ENCODE peak calls at places on chromosomes 4 and X, in eight cellular contexts. W is PC-9; M is PC-3; C is activated CD8-positive, alpha-beta T cell treated with anti-CD3 and anti-CD28 coated beads for 36 hours; F is IMR-90; A is kidney; H is fibroblast of mammary gland; D is fibroblast of pulmonary artery. E is an unnamed sample.
A peak's percentile ranks its signal among the peaks of the same experiment; 100 is the strongest.

GRCh38 chr4:85459736-85460135 is 15.2 kb upstream of the ARHGAP24 start:
- DNase-seq in A (no peak), D (no peak), C (no peak), M (no peak), F (no peak), H (no peak), W (no peak), E (no peak)

GRCh38 chr4:159191989-159192388 is 89.1 kb downstream of the RAPGEF2 start:
- DNase-seq in F (peak; percentile 85), H (peak; percentile 83), A (no peak), W (peak; percentile 49), D (peak; percentile 69), C (no peak), M (peak; percentile 81), E (no peak)

GRCh38 chrX:134374294-134374693 is 85.7 kb upstream of the HPRT1 start:
- DNase-seq in C (no peak), F (no peak), A (no peak), D (no peak), H (peak; percentile 7), M (peak; percentile 36), W (no peak), E (no peak)

GRCh38 chr4:103137446-103137827 is 37.8 kb upstream of the BDH2 start:
- DNase-seq in A (no peak), M (peak; percentile 80), D (peak; percentile 16), W (peak; percentile 87), C (no peak), H (peak; percentile 14), F (peak; percentile 32), E (no peak)

GRCh38 chr4:77579406-77580076 is 26.1 kb upstream of the CXCL13 start:
- DNase-seq in W (peak; percentile 88), M (peak; percentile 83), A (no peak), D (peak; percentile 74), F (peak; percentile 78), H (peak; percentile 86), C (no peak), E (no peak)

GRCh38 chr4:119652978-119653377 is 24.4 kb upstream of the PDE5A start:
- DNase-seq in D (peak; percentile 14), M (peak; percentile 45), F (peak; percentile 93), H (peak; percentile 47), W (no peak), A (no peak), C (no peak), E (no peak)

GRCh38 chr4:183721207-183722081 is 62.4 kb downstream of the TRAPPC11 start:
- DNase-seq in M (no peak), C (peak; percentile 68), W (no peak), F (peak; percentile 41), D (peak; percentile 54), A (peak; percentile 85), H (peak; percentile 63), E (peak; percentile 23)

GRCh38 chr4:73446336-73446938 is 10.4 kb downstream of the AFP start:
- DNase-seq in M (peak; percentile 83), W (peak; percentile 40), F (peak; percentile 63), A (no peak), D (peak; percentile 63), C (peak; percentile 13), H (peak; percentile 70), E (no peak)

GRCh38 chr4:124178449-124179021 is 534.0 kb downstream of the ANKRD50 start:
- DNase-seq in W (peak; percentile 41), F (peak; percentile 58), C (no peak), A (no peak), H (peak; percentile 70), D (peak; percentile 39), M (peak; percentile 49), E (no peak)

GRCh38 chrX:72540318-72540717 is 32.3 kb downstream of the HDAC8 start:
- DNase-seq in H (peak; percentile 59), C (no peak), F (peak; percentile 58), A (no peak), D (peak; percentile 49), M (peak; percentile 44), W (no peak), E (no peak)
- TF ChIP-seq CTCF in H (peak; percentile 34), C (peak; percentile 24), F (peak; percentile 46), A (peak; percentile 21), D (peak; percentile 31), M (peak; percentile 56), W (peak; percentile 44), E (no peak)

GRCh38 chrX:153491351-153492152 is 3.2 kb upstream of the BGN start:
- DNase-seq in H (no peak), C (no peak), A (no peak), W (no peak), M (no peak), F (no peak), D (no peak), E (peak; percentile 28)
- TF ChIP-seq CTCF in H (no peak), C (no peak), A (no peak), W (no peak), M (no peak), F (no peak), D (no peak), E (no peak)

GRCh38 chr4:93199492-93199891 is 629.1 kb upstream of the ATOH1 start:
- DNase-seq in F (peak; percentile 29), D (peak; percentile 66), W (no peak), M (peak; percentile 61), C (no peak), A (no peak), H (peak; percentile 36), E (peak; percentile 9)
- TF ChIP-seq CTCF in F (peak; percentile 55), D (peak; percentile 60), W (peak; percentile 55), M (peak; percentile 62), C (no peak), A (peak; percentile 32), H (peak; percentile 49), E (peak; percentile 55)

GRCh38 chrX:25721564-25721963 is 416.6 kb upstream of the MAGEB18 start:
- DNase-seq in A (no peak), H (peak; percentile 0), W (no peak), D (peak; percentile 35), M (peak; percentile 3), C (no peak), F (no peak), E (no peak)
- TF ChIP-seq CTCF in A (peak; percentile 9), H (peak; percentile 22), W (peak; percentile 55), D (peak; percentile 44), M (no peak), C (peak; percentile 15), F (peak; percentile 27), E (peak; percentile 39)

DNA sequence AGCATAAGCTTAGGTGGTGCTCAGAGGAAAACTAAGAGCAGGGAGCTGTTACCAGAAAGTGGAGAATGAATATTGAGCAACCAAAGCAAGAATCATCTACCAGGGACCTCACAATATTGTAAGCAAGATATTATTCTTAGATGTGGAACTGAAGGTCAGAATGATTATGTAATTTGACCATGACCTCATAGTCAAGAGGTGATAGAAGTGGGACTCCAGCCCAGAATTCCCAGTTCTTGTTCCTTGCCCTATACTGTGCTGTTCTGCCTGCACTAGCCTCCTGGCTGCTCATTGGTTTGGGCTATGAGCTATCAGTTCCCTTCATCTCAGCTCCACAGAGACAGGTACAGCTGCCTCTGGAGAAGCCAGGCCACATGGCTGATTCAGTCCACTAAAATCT is 229.4 kb downstream of the LDB2 start:
- DNase-seq in H (peak; percentile 74), A (no peak), F (peak; percentile 45), C (no peak), M (no peak), W (no peak), D (peak; percentile 64), E (no peak)
- TF ChIP-seq CTCF in H (no peak), A (no peak), F (no peak), C (no peak), M (no peak), W (no peak), D (no peak), E (no peak)

GRCh38 chrX:34341258-34341657 is 209.1 kb upstream of the FAM47A start:
- DNase-seq in M (peak; percentile 6), C (no peak), A (no peak), F (no peak), D (peak; percentile 3), W (no peak), H (no peak), E (no peak)

GRCh38 chrX:34338046-34338445 is 205.9 kb upstream of the FAM47A start:
- DNase-seq in W (no peak), F (no peak), C (no peak), M (no peak), A (no peak), D (no peak), H (no peak), E (no peak)

GRCh38 chrX:34341814-34342213 is 209.7 kb upstream of the FAM47A start:
- DNase-seq in M (no peak), H (no peak), W (no peak), A (no peak), C (no peak), D (no peak), F (no peak), E (peak; percentile 7)

DNA sequence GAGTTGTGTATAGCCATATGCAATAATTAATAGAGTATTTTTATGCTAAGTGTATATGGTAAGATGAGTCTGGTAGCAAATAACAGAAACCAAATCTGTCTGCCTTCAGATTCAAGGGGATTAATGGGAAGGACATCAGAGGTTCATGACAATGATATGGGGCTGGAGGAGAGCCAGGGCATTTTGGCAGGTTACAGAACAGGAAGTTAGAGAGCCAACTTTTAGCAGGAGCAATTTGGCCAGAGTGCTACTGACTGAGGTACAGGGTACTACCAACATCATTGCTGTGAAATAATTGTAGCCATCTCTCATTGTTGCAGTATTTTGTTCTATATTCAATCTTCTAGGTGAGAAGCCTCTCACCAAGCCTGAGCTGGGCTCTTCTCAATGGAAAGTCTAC is 210.9 kb upstream of the FAM47A start:
- DNase-seq in C (no peak), F (no peak), A (no peak), M (no peak), D (no peak), W (no peak), H (no peak), E (no peak)
- TF ChIP-seq CTCF in C (no peak), F (no peak), A (no peak), M (no peak), D (no peak), W (no peak), H (no peak), E (no peak)

DNA sequence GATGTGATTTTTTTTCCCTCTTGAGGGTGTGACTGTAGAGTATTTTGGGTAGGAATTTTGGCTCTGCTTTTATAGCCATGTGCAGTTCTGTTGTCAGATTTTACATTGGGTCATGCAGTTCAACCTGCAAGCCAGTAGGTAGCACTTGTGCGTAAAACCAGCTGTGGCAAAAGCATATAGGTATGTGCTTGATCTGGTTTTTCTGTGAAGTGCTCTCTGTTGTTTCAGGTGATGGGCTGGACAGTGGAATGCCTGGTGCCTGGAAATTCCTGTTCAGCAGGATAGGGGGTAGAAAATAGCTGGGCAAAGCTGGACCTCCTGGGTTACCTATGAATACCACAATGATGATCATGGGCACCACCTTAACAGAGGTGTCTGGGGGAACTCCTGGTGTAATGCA is 584.2 kb upstream of the PCDH10 start:
- DNase-seq in C (no peak), W (peak; percentile 39), M (peak; percentile 24), D (peak; percentile 2), A (no peak), H (no peak), F (no peak), E (no peak)
- TF ChIP-seq CTCF in C (no peak), W (peak; percentile 29), M (peak; percentile 36), D (no peak), A (no peak), H (no peak), F (no peak), E (no peak)

GRCh38 chr4:147513952-147514351 is 33.1 kb downstream of the EDNRA start:
- DNase-seq in D (no peak), W (no peak), F (no peak), C (no peak), H (no peak), A (no peak), M (no peak), E (no peak)
- TF ChIP-seq CTCF in D (peak; percentile 10), W (peak; percentile 16), F (peak; percentile 14), C (no peak), H (peak; percentile 9), A (no peak), M (peak; percentile 11), E (no peak)

GRCh38 chrX:137550561-137551305 is 15.2 kb upstream of the ZIC3 start:
- DNase-seq in F (no peak), A (no peak), D (no peak), C (no peak), W (no peak), M (no peak), H (no peak), E (no peak)
- TF ChIP-seq CTCF in F (no peak), A (no peak), D (no peak), C (no peak), W (no peak), M (no peak), H (no peak), E (no peak)